ENCODE peak calls at places on chromosomes 1 and 21, in four cellular contexts. B is astrocyte of the cerebellum, K is WTC11, Q is substantia nigra. F is an unnamed sample.

GRCh38 chr1:179369751-179370341 is 4.1 kb downstream of the AXDND1 start:
- DNase-seq in Q (no peak), B (peak), K (no peak), F (no peak)

GRCh38 chr1:119885903-119886783 is 10.2 kb downstream of the ADAM30 start:
- DNase-seq in B (no peak), Q (no peak), K (peak), F (no peak)

GRCh38 chr1:41591891-41592290 is 107.4 kb upstream of the EDN2 start:
- DNase-seq in B (no peak), K (no peak), Q (no peak), F (no peak)

GRCh38 chr1:194159941-194160340 is 973.5 kb upstream of the B3GALT2 start:
- DNase-seq in K (no peak), B (no peak), Q (no peak), F (no peak)

GRCh38 chr1:65260851-65261473 is 48.4 kb upstream of the DNAJC6 start:
- DNase-seq in Q (no peak), B (no peak), K (no peak), F (no peak)

GRCh38 chr1:179794669-179795068 is 51.6 kb downstream of the FAM163A start:
- DNase-seq in B (peak), Q (no peak), K (no peak), F (no peak)

GRCh38 chr1:86245566-86246190 is 89.1 kb upstream of the COL24A1 start:
- DNase-seq in K (no peak), Q (no peak), B (no peak), F (no peak)

GRCh38 chr1:172287207-172287606 is 133.3 kb upstream of the C1orf105 start:
- DNase-seq in Q (no peak), B (peak), K (no peak), F (no peak)

GRCh38 chr21:46255166-46255565 is 26.6 kb upstream of the LSS start:
- DNase-seq in K (no peak), Q (no peak), B (no peak), F (no peak)

GRCh38 chr1:157584503-157584902 is 13.4 kb downstream of the FCRL4 start:
- DNase-seq in K (no peak), Q (no peak), B (no peak), F (no peak)

GRCh38 chr1:246865921-246866320 is 65.8 kb downstream of the AHCTF1 start:
- DNase-seq in K (no peak), B (no peak), Q (no peak), F (no peak)

GRCh38 chr1:247115141-247115510 is 11.0 kb upstream of the ZNF669 start:
- DNase-seq in K (no peak), B (no peak), Q (no peak), F (no peak)

GRCh38 chr1:180571060-180571831 is 12.5 kb downstream of the OVAAL start:
- DNase-seq in Q (no peak), B (no peak), K (no peak), F (no peak)